ENCODE peak calls at places on chromosomes 11 and 22, in ten cellular contexts. K is IMR-90; Z is activated T-helper 1 cell treated with anti-CD3 and anti-CD28 coated beads, Interleukin-12 subunit alpha, Interleukin-12 subunit beta, Interleukin-2, Interleukin-4 antibody, amounts not matched to agents 30 ng/mL and 10 ng/mL and 1 ng/mL, durations not matched to agents 14 hours and 24 hours and 36 hours; M is GM12891; I is fibroblast of lung; Y is T-helper 2 cell; W is GM13977; X is stimulated activated CD4-positive, alpha-beta T cell treated with anti-CD3 and anti-CD28 coated beads, Interleukin-1b, Interleukin-23, amount 100 ng/mL, for 4 hours; B is CD8-positive, alpha-beta memory T cell; G is Daoy. U is an unnamed sample.

GRCh38 chr22:50056214-50056972 is 1.7 kb downstream of the TTLL8 start:
- DNase-seq in Y (no peak), G (no peak), I (no peak), K (no peak), B (no peak), M (no peak), W (peak), X (no peak), Z (no peak), U (no peak)

GRCh38 chr22:34966980-34967379 is 99.0 kb upstream of the ISX start:
- DNase-seq in M (no peak), Z (no peak), K (no peak), I (no peak), X (no peak), Y (no peak), B (no peak), G (peak), W (no peak), U (no peak)

GRCh38 chr11:65279713-65280459 is 18.1 kb downstream of the POLA2 start:
- DNase-seq in K (peak), Z (peak), Y (no peak), B (no peak), W (peak), G (peak), I (peak), X (peak), M (no peak), U (peak)

GRCh38 chr22:38981005-38981658 is 1.0 kb upstream of the APOBEC3B start:
- DNase-seq in I (peak), M (no peak), B (no peak), Z (no peak), Y (no peak), W (no peak), X (no peak), G (peak), K (peak), U (peak)

GRCh38 chr11:1176224-1177019 is 18.7 kb downstream of the MUC5AC start:
- DNase-seq in K (no peak), Y (no peak), Z (no peak), B (no peak), G (no peak), M (no peak), I (no peak), X (no peak), W (no peak), U (no peak)

GRCh38 chr11:32704261-32704660 is 90.2 kb downstream of the CCDC73 start:
- DNase-seq in X (no peak), Y (no peak), Z (no peak), W (no peak), I (no peak), B (no peak), G (no peak), M (no peak), K (no peak), U (no peak)

GRCh38 chr22:35131423-35132050 is 65.6 kb downstream of the ISX start:
- DNase-seq in X (no peak), Z (no peak), Y (no peak), K (no peak), W (no peak), G (no peak), I (no peak), B (no peak), M (no peak), U (no peak)

GRCh38 chr11:113778111-113778910 is 1.3 kb upstream of the CLDN25 start:
- DNase-seq in K (peak), W (no peak), Y (no peak), X (no peak), Z (no peak), B (no peak), M (no peak), G (peak), I (no peak), U (peak)

GRCh38 chr11:58675344-58676155 is 53.1 kb downstream of the CNTF start:
- DNase-seq in G (peak), W (peak), M (peak), I (peak), X (peak), B (peak), K (peak), Z (peak), Y (peak), U (peak)

GRCh38 chr22:42976131-42976530 is 38.8 kb downstream of the PACSIN2 start:
- DNase-seq in K (no peak), Z (no peak), B (no peak), M (no peak), W (no peak), X (no peak), Y (no peak), I (no peak), G (no peak), U (no peak)

GRCh38 chr22:35357883-35358621 is 22.8 kb upstream of the HMOX1 start:
- DNase-seq in M (no peak), K (peak), B (no peak), X (no peak), Z (no peak), I (no peak), W (no peak), G (peak), Y (no peak), U (peak)

GRCh38 chr11:13183094-13183825 is 94.3 kb upstream of the BMAL1 start:
- DNase-seq in B (no peak), K (peak), I (peak), W (peak), X (no peak), M (no peak), G (peak), Z (no peak), Y (no peak), U (peak)

GRCh38 chr22:33883561-33883960 is 36.7 kb downstream of the LARGE1 start:
- DNase-seq in B (no peak), Y (no peak), M (no peak), I (no peak), Z (no peak), W (no peak), X (no peak), K (no peak), G (peak), U (no peak)

GRCh38 chr11:10728779-10729472 is 22.1 kb upstream of the CTR9 start:
- DNase-seq in I (peak), Z (no peak), G (no peak), X (no peak), B (no peak), K (peak), M (no peak), Y (no peak), W (no peak), U (peak)

GRCh38 chr11:34940026-34940677 is 23.7 kb downstream of the PDHX start:
- DNase-seq in Y (no peak), X (no peak), G (no peak), M (no peak), K (peak), W (peak), I (peak), B (no peak), Z (no peak), U (peak)

GRCh38 chr22:45246060-45246985 is 5.6 kb upstream of the KIAA0930 start:
- DNase-seq in Y (no peak), I (peak), X (no peak), Z (no peak), M (no peak), G (peak), K (peak), W (no peak), B (no peak), U (peak)

GRCh38 chr22:22386602-22387385 is 121.7 kb downstream of the ZNF280B start:
- DNase-seq in W (no peak), B (no peak), Z (no peak), K (no peak), X (no peak), M (no peak), G (no peak), I (no peak), Y (no peak), U (no peak)

GRCh38 chr22:41996826-41997225 is 1.8 kb upstream of the WBP2NL start:
- DNase-seq in B (no peak), M (no peak), I (no peak), G (no peak), W (no peak), Y (no peak), X (no peak), K (no peak), Z (no peak), U (no peak)

GRCh38 chr11:126452718-126453117 is 97.2 kb downstream of the ST3GAL4 start:
- DNase-seq in I (no peak), Y (no peak), X (no peak), M (no peak), G (no peak), B (no peak), W (no peak), Z (no peak), K (no peak), U (no peak)

GRCh38 chr11:47002366-47002765 is 65.8 kb downstream of the CSTPP1 start:
- DNase-seq in K (no peak), B (no peak), G (no peak), Y (no peak), W (no peak), I (no peak), Z (no peak), X (no peak), M (no peak), U (no peak)

GRCh38 chr11:131684111-131685060 is 314.0 kb downstream of the NTM start:
- DNase-seq in I (no peak), Y (no peak), B (no peak), G (no peak), W (no peak), X (no peak), M (no peak), K (no peak), Z (no peak), U (no peak)

GRCh38 chr11:9757809-9758675 is 94.2 kb downstream of the SWAP70 start:
- DNase-seq in W (peak), G (peak), Z (peak), X (peak), I (peak), M (peak), B (peak), K (peak), Y (peak), U (peak)

GRCh38 chr11:123430736-123431356 is 777 bp downstream of the GRAMD1B start:
- DNase-seq in B (peak), I (peak), Y (peak), K (peak), G (peak), W (peak), Z (peak), X (peak), M (peak), U (no peak)

GRCh38 chr11:124114942-124115781 is at the start of gene VWA5A:
- DNase-seq in Z (peak), W (peak), K (peak), X (peak), G (peak), M (peak), I (peak), Y (peak), B (peak), U (peak)

GRCh38 chr11:10349281-10349665 is 44.4 kb downstream of the ADM start:
- DNase-seq in B (no peak), W (no peak), X (no peak), I (no peak), G (no peak), Y (no peak), K (no peak), Z (no peak), M (no peak), U (no peak)

U was measured in fibroblast of mammary gland.